ENCODE peak calls at places on chromosomes 7 and 10, in four cellular contexts. I, O, J and S are unnamed samples.

GRCh38 chr7:12951397-12951801 is 264.0 kb downstream of the ARL4A start:
- DNase-seq in I (no peak), J (no peak), O (peak), S (no peak)

GRCh38 chr7:33191326-33191725 is 62.0 kb downstream of the BBS9 start:
- DNase-seq in I (no peak), O (no peak), J (peak), S (no peak)

GRCh38 chr10:14562197-14562596 is 212.5 kb downstream of the FAM107B start:
- DNase-seq in O (no peak), J (no peak), I (no peak), S (no peak)

GRCh38 chr7:47498229-47499056 is 83.5 kb downstream of the TNS3 start:
- DNase-seq in J (no peak), I (no peak), O (no peak), S (no peak)

GRCh38 chr7:87220026-87220733 is 648 bp upstream of the TMEM243 start:
- DNase-seq in O (peak), J (peak), I (peak), S (peak)

GRCh38 chr10:31320598-31321211 is 1.7 kb downstream of the ZEB1 start:
- DNase-seq in I (no peak), O (peak), J (no peak), S (peak)

GRCh38 chr10:129021597-129022304 is 445.3 kb upstream of the MGMT start:
- DNase-seq in O (peak), J (no peak), I (no peak), S (no peak)

GRCh38 chr7:36312064-36312914 is 77.4 kb upstream of the ANLN start:
- DNase-seq in O (no peak), I (no peak), J (peak), S (no peak)

GRCh38 chr7:115618676-115619075 is 411.9 kb downstream of the TFEC start:
- DNase-seq in J (no peak), I (no peak), O (peak), S (no peak)

GRCh38 chr7:138753611-138754010 is 44.2 kb upstream of the TMEM213 start:
- DNase-seq in J (no peak), I (no peak), O (no peak), S (no peak)

GRCh38 chr7:909358-910329 is 33.3 kb downstream of the GET4 start:
- DNase-seq in I (peak), O (peak), J (peak), S (peak)

GRCh38 chr10:76033457-76034196 is 602.2 kb downstream of the LRMDA start:
- DNase-seq in I (no peak), J (peak), O (peak), S (no peak)

GRCh38 chr10:21427804-21428481 is 97.5 kb downstream of the SKIDA1 start:
- DNase-seq in I (no peak), O (no peak), J (no peak), S (no peak)

GRCh38 chr7:56046728-56047445 is 4.4 kb downstream of the PSPH start:
- DNase-seq in I (no peak), O (peak), J (peak), S (no peak)

GRCh38 chr7:135734343-135734689 is 6.3 kb upstream of the SLC13A4 start:
- DNase-seq in O (no peak), J (no peak), I (no peak), S (no peak)

GRCh38 chr7:148501707-148502139 is 88.8 kb upstream of the C7orf33 start:
- DNase-seq in O (peak), I (no peak), J (peak), S (peak)

GRCh38 chr7:42235734-42236133 is 1.3 kb downstream of the GLI3 start:
- DNase-seq in J (no peak), O (peak), I (no peak), S (no peak)

GRCh38 chr7:42237891-42238531 is 1.0 kb upstream of the GLI3 start:
- DNase-seq in O (peak), J (no peak), I (no peak), S (no peak)

GRCh38 chr7:42238709-42239395 is 1.8 kb upstream of the GLI3 start:
- DNase-seq in J (no peak), I (no peak), O (peak), S (no peak)

GRCh38 chr7:42236266-42237161 is 495 bp downstream of the GLI3 start:
- DNase-seq in O (peak), I (no peak), J (no peak), S (no peak)

GRCh38 chr7:42237162-42237821 is at the start of gene GLI3:
- DNase-seq in J (peak), O (peak), I (peak), S (no peak)
- TF ChIP-seq CTCF in J (peak), O (peak), I (no peak), S (no peak)

GRCh38 chr7:117217121-117217520 is 105.7 kb downstream of the WNT2 start:
- DNase-seq in J (no peak), O (no peak), I (no peak), S (no peak)
- TF ChIP-seq CTCF in J (no peak), O (no peak), I (no peak), S (no peak)

GRCh38 chr10:26439436-26440090 is 1.4 kb downstream of the APBB1IP start:
- DNase-seq in J (no peak), I (no peak), O (no peak), S (no peak)

GRCh38 chr10:26438534-26439269 is 561 bp downstream of the APBB1IP start:
- DNase-seq in J (no peak), I (no peak), O (no peak), S (peak)

GRCh38 chr10:26436848-26437247 is 1.3 kb upstream of the APBB1IP start:
- DNase-seq in I (no peak), O (no peak), J (no peak), S (no peak)

GRCh38 chr10:26435852-26436251 is 2.3 kb upstream of the APBB1IP start:
- DNase-seq in J (no peak), I (no peak), O (no peak), S (no peak)

GRCh38 chr10:26437637-26438461 is at the start of gene APBB1IP:
- DNase-seq in J (peak), I (peak), O (peak), S (peak)
- TF ChIP-seq CTCF in J (no peak), I (no peak), O (no peak), S (no peak)

GRCh38 chr10:42864575-42864974 is 82.0 kb downstream of the BMS1 start:
- DNase-seq in O (peak), J (no peak), I (no peak), S (no peak)
- TF ChIP-seq CTCF in O (peak), J (no peak), I (no peak), S (no peak)

GRCh38 chr10:121978511-121978910 is 3.5 kb upstream of the NSMCE4A start:
- DNase-seq in O (no peak), J (no peak), I (no peak), S (no peak)

GRCh38 chr10:121975295-121976086 is 474 bp upstream of the NSMCE4A start:
- DNase-seq in I (no peak), J (no peak), O (no peak), S (no peak)

GRCh38 chr10:121976607-121977006 is 1.6 kb upstream of the NSMCE4A start:
- DNase-seq in I (no peak), J (no peak), O (no peak), S (no peak)

GRCh38 chr10:121974019-121974534 is 940 bp downstream of the NSMCE4A start:
- DNase-seq in I (no peak), O (no peak), J (no peak), S (no peak)

GRCh38 chr10:121974535-121975294 is at the start of gene NSMCE4A:
- DNase-seq in I (peak), J (peak), O (peak), S (peak)
- TF ChIP-seq CTCF in I (no peak), J (no peak), O (no peak), S (no peak)

GRCh38 chr7:141577043-141577839 is 26.0 kb downstream of the AGK start:
- DNase-seq in J (no peak), O (no peak), I (no peak), S (no peak)

GRCh38 chr7:141575164-141575563 is 24.0 kb downstream of the AGK start:
- DNase-seq in I (no peak), J (no peak), O (no peak), S (no peak)

GRCh38 chr7:141573511-141573910 is 22.3 kb downstream of the AGK start:
- DNase-seq in J (no peak), I (no peak), O (no peak), S (no peak)

GRCh38 chr7:141572175-141572574 is 21.0 kb downstream of the AGK start:
- DNase-seq in O (no peak), J (no peak), I (no peak), S (no peak)

GRCh38 chr7:141575654-141576448 is 24.6 kb downstream of the AGK start:
- DNase-seq in I (no peak), O (no peak), J (no peak), S (no peak)
- TF ChIP-seq CTCF in I (no peak), O (no peak), J (no peak), S (no peak)

GRCh38 chr7:122886357-122887081 is at the start of gene CADPS2:
- DNase-seq in I (peak), O (peak), J (peak), S (no peak)

GRCh38 chr7:122889116-122889515 is 2.9 kb upstream of the CADPS2 start:
- DNase-seq in I (no peak), O (no peak), J (no peak), S (no peak)

GRCh38 chr7:122887848-122888247 is 1.6 kb upstream of the CADPS2 start:
- DNase-seq in I (no peak), J (no peak), O (no peak), S (no peak)

GRCh38 chr7:122885583-122886356 is 490 bp downstream of the CADPS2 start:
- DNase-seq in I (peak), O (peak), J (peak), S (no peak)

DNA sequence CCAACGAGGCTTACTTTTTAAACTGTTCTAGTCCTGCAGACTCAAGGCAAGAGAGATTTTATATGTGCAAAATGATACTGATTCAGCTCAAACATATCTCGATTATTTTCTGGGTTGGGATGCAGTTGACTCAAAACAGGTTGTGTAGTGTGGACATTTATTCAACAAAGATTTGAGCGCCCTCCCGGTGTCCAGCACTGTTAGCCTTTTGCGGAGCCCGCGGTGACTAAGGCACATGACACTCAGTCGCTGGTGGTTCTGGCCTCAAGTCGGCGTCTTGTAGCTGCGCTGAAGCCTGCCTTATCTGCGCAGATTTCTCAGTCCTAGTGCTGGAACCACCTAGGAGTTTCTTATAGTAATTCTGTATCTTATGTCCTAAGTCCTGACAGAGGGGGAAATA is 938 bp upstream of the CADPS2 start:
- DNase-seq in J (peak), I (peak), O (peak), S (no peak)
- TF ChIP-seq CTCF in J (no peak), I (peak), O (peak), S (no peak)